ENCODE peak calls at places on chromosomes 13 and 19, in ten cellular contexts. J is ELR; G is ecto neural progenitor cell; A is Daoy; Q is lower leg skin; L is transverse colon; W is IMR-90; E is stimulated activated CD4-positive, alpha-beta T cell treated with anti-CD3 and anti-CD28 coated beads, Interleukin-1b, Interleukin-23, amount 100 ng/mL, for 1 hour; M is GM10248; V is HuH-7.5. I is an unnamed sample.

GRCh38 chr13:44108345-44108858 is 228.7 kb downstream of the LACC1 start:
- DNase-seq in G (no peak), E (no peak), V (peak), L (peak), M (no peak), Q (no peak), W (no peak), A (no peak), J (no peak), I (peak)

GRCh38 chr19:46480409-46480808 is 9.0 kb upstream of the PNMA8A start:
- DNase-seq in V (no peak), L (peak), M (no peak), G (no peak), J (no peak), W (peak), A (no peak), E (no peak), Q (no peak), I (no peak)

GRCh38 chr19:10603084-10603872 is 16.2 kb upstream of the AP1M2 start:
- DNase-seq in V (peak), L (peak), G (no peak), M (peak), Q (peak), W (no peak), J (peak), E (peak), A (no peak), I (no peak)

GRCh38 chr19:56136362-56136761 is 4.7 kb upstream of the ZNF444 start:
- DNase-seq in Q (no peak), G (no peak), J (no peak), L (no peak), W (no peak), V (no peak), A (no peak), E (no peak), M (no peak), I (no peak)

GRCh38 chr19:10305139-10305806 is 4.3 kb downstream of the ZGLP1 start:
- DNase-seq in V (no peak), M (no peak), W (peak), A (peak), E (no peak), Q (no peak), L (peak), J (peak), G (no peak), I (no peak)

GRCh38 chr13:99153219-99153618 is 47.4 kb upstream of the UBAC2 start:
- DNase-seq in E (no peak), A (no peak), J (no peak), W (no peak), Q (no peak), L (no peak), V (no peak), M (no peak), G (no peak), I (no peak)

GRCh38 chr19:48135411-48135810 is 24.8 kb upstream of the PLA2G4C start:
- DNase-seq in V (no peak), W (no peak), L (no peak), G (no peak), A (peak), J (peak), Q (no peak), M (no peak), E (no peak), I (no peak)

GRCh38 chr13:33825083-33825482 is 7.1 kb downstream of the RFC3 start:
- DNase-seq in G (no peak), A (no peak), Q (no peak), J (no peak), L (no peak), E (no peak), W (no peak), V (no peak), M (no peak), I (no peak)

GRCh38 chr13:27170221-27170520 is 1.4 kb downstream of the USP12 start:
- DNase-seq in W (peak), G (no peak), A (peak), Q (no peak), M (peak), J (peak), L (no peak), V (no peak), E (no peak), I (peak)

GRCh38 chr13:77868717-77869116 is 49.9 kb downstream of the EDNRB start:
- DNase-seq in J (peak), E (no peak), L (no peak), W (peak), Q (no peak), A (no peak), M (no peak), V (no peak), G (no peak), I (no peak)

GRCh38 chr19:51086153-51086850 is 3.6 kb upstream of the KLK14 start:
- DNase-seq in Q (no peak), E (no peak), M (no peak), G (no peak), A (no peak), J (no peak), L (no peak), V (no peak), W (no peak), I (no peak)

GRCh38 chr13:82827704-82828103 is 1054.6 kb downstream of the SLITRK1 start:
- DNase-seq in Q (no peak), L (no peak), V (no peak), E (no peak), W (no peak), J (no peak), A (no peak), M (no peak), G (no peak), I (no peak)

GRCh38 chr19:6021878-6022569 is 44.1 kb upstream of the RANBP3 start:
- DNase-seq in Q (peak), G (peak), L (peak), W (peak), A (peak), M (peak), J (peak), E (peak), V (peak), I (peak)

GRCh38 chr19:18768997-18769891 is 21.9 kb downstream of the COMP start:
- DNase-seq in E (no peak), A (no peak), M (no peak), Q (no peak), V (no peak), W (no peak), J (no peak), G (no peak), L (peak), I (no peak)

GRCh38 chr13:98577823-98578285 is 947 bp upstream of the STK24 start:
- DNase-seq in V (no peak), A (no peak), G (no peak), W (no peak), L (no peak), M (no peak), Q (no peak), E (no peak), J (no peak), I (peak)

GRCh38 chr19:53906211-53907192 is 2.6 kb upstream of the CACNG7 start:
- DNase-seq in E (peak), Q (no peak), W (no peak), J (peak), A (peak), G (peak), M (peak), V (peak), L (peak), I (peak)

GRCh38 chr13:50101590-50101989 is 86.3 kb downstream of the KCNRG start:
- DNase-seq in J (no peak), E (no peak), V (no peak), Q (no peak), A (no peak), G (no peak), M (no peak), W (no peak), L (no peak), I (no peak)

GRCh38 chr19:5225486-5226345 is 114.9 kb downstream of the PTPRS start:
- DNase-seq in Q (no peak), J (no peak), E (no peak), L (no peak), V (no peak), A (peak), M (no peak), G (no peak), W (no peak), I (no peak)

GRCh38 chr19:49874503-49875157 is 2.5 kb downstream of the AKT1S1 start:
- DNase-seq in E (no peak), L (no peak), G (no peak), Q (no peak), W (no peak), V (no peak), A (no peak), M (no peak), J (no peak), I (no peak)

GRCh38 chr19:1811472-1811894 is 593 bp downstream of the ATP8B3 start:
- DNase-seq in L (peak), A (peak), J (peak), W (peak), E (peak), M (no peak), G (no peak), Q (peak), V (peak), I (peak)

GRCh38 chr13:23848019-23848418 is 41.2 kb downstream of the MIPEP start:
- DNase-seq in M (no peak), Q (no peak), W (no peak), J (no peak), A (no peak), E (no peak), G (no peak), L (no peak), V (no peak), I (no peak)

GRCh38 chr13:64937302-64937701 is 2292.8 kb downstream of the PCDH9 start:
- DNase-seq in E (no peak), J (no peak), Q (no peak), V (no peak), W (no peak), M (no peak), G (no peak), A (no peak), L (no peak), I (no peak)

GRCh38 chr13:67259208-67259607 is 29.1 kb upstream of the PCDH9 start:
- DNase-seq in A (no peak), G (no peak), E (no peak), M (no peak), Q (no peak), V (no peak), L (no peak), J (no peak), W (no peak), I (no peak)

GRCh38 chr13:31860002-31860401 is 120.7 kb downstream of the RXFP2 start:
- DNase-seq in J (no peak), M (no peak), A (no peak), L (no peak), G (no peak), V (no peak), E (no peak), W (no peak), Q (no peak), I (no peak)

GRCh38 chr19:39692166-39692565 is 12.1 kb upstream of the LGALS14 start:
- DNase-seq in A (peak), G (no peak), J (no peak), M (no peak), W (no peak), Q (no peak), V (no peak), E (no peak), L (no peak), I (no peak)

GRCh38 chr19:42281175-42282035 is 12.4 kb downstream of the CIC start:
- DNase-seq in Q (peak), A (peak), M (no peak), V (no peak), G (peak), E (no peak), J (peak), W (peak), L (peak), I (no peak)

GRCh38 chr13:60689571-60689970 is 292.6 kb downstream of the TDRD3 start:
- DNase-seq in V (no peak), W (no peak), L (no peak), E (no peak), J (no peak), A (no peak), G (no peak), Q (no peak), M (no peak), I (no peak)

GRCh38 chr19:38932425-38933179 is 1.9 kb downstream of the MRPS12 start:
- DNase-seq in Q (no peak), A (no peak), W (peak), J (peak), G (no peak), L (no peak), M (no peak), V (peak), E (no peak), I (peak)

GRCh38 chr13:101474419-101474957 is 22.0 kb downstream of the ITGBL1 start:
- DNase-seq in V (no peak), L (no peak), Q (no peak), A (peak), G (peak), E (no peak), M (no peak), J (peak), W (peak), I (no peak)

GRCh38 chr19:32864318-32865007 is 5.1 kb downstream of the SLC7A9 start:
- DNase-seq in J (no peak), V (no peak), Q (peak), L (no peak), A (no peak), W (no peak), G (no peak), M (no peak), E (no peak), I (no peak)

GRCh38 chr19:12789098-12789903 is 2.0 kb upstream of the JUNB start:
- DNase-seq in W (peak), L (no peak), V (peak), J (peak), Q (no peak), G (no peak), E (no peak), A (peak), M (no peak), I (no peak)

GRCh38 chr13:98050041-98050466 is 92.8 kb upstream of the FARP1 start:
- DNase-seq in Q (no peak), W (peak), J (peak), L (no peak), M (no peak), G (no peak), A (peak), V (no peak), E (no peak), I (peak)

GRCh38 chr13:98854448-98854847 is 102.0 kb upstream of the SLC15A1 start:
- DNase-seq in L (no peak), J (no peak), A (no peak), W (no peak), V (no peak), M (no peak), Q (no peak), E (no peak), G (no peak), I (no peak)

GRCh38 chr19:5563941-5564612 is 3.7 kb downstream of the TINCR start:
- DNase-seq in Q (no peak), E (no peak), V (no peak), A (peak), J (peak), G (no peak), M (no peak), W (peak), L (no peak), I (no peak)

GRCh38 chr13:19957320-19958118 is 1.0 kb upstream of the ZMYM2 start:
- DNase-seq in A (no peak), V (peak), G (peak), Q (peak), W (peak), J (peak), E (peak), M (peak), L (peak), I (peak)

GRCh38 chr19:18294467-18294864 is 13.0 kb upstream of the JUND start:
- DNase-seq in L (peak), V (no peak), W (no peak), J (no peak), G (no peak), M (no peak), A (no peak), Q (peak), E (peak), I (peak)

GRCh38 chr13:72737033-72737432 is 9.3 kb downstream of the BORA start:
- DNase-seq in E (no peak), W (no peak), G (no peak), V (no peak), L (no peak), M (no peak), J (no peak), A (no peak), Q (no peak), I (no peak)